ENCODE peak calls at places on chromosomes 1 and 21, in six cellular contexts. One of them, this sample, is unnamed.

GRCh38 chr1:2628933-2629626 is 3.7 kb downstream of the MMEL1 start:
- ATAC-seq in HepG2: peak; percentile 4
- ATAC-seq in GM12878: no peak
- ATAC-seq in A549: no peak
- ATAC-seq in K562: no peak
- ATAC-seq in upper lobe of left lung: no peak
- ATAC-seq in this sample: no peak

GRCh38 chr1:14441302-14441741 is 157.2 kb upstream of the KAZN start:
- ATAC-seq in K562: no peak
- ATAC-seq in GM12878: no peak
- ATAC-seq in A549: no peak
- ATAC-seq in HepG2: no peak
- ATAC-seq in upper lobe of left lung: peak; percentile 48
- ATAC-seq in this sample: no peak

GRCh38 chr1:191929383-191929782 is 228.9 kb upstream of the RGS18 start:
- ATAC-seq in K562: no peak
- ATAC-seq in GM12878: no peak
- ATAC-seq in HepG2: no peak
- ATAC-seq in upper lobe of left lung: no peak
- ATAC-seq in A549: no peak
- ATAC-seq in this sample: no peak

GRCh38 chr21:35375115-35375514 is 326.0 kb upstream of the RUNX1 start:
- ATAC-seq in A549: no peak
- ATAC-seq in GM12878: no peak
- ATAC-seq in HepG2: no peak
- ATAC-seq in K562: no peak
- ATAC-seq in upper lobe of left lung: no peak
- ATAC-seq in this sample: no peak

GRCh38 chr1:59994302-59995198 is 68.0 kb upstream of the CYP2J2 start:
- ATAC-seq in HepG2: no peak
- ATAC-seq in K562: no peak
- ATAC-seq in GM12878: no peak
- ATAC-seq in upper lobe of left lung: peak; percentile 68
- ATAC-seq in A549: no peak
- ATAC-seq in this sample: peak; percentile 68

GRCh38 chr1:63012339-63012738 is 228.4 kb downstream of the ATG4C start:
- ATAC-seq in upper lobe of left lung: no peak
- ATAC-seq in GM12878: no peak
- ATAC-seq in A549: no peak
- ATAC-seq in HepG2: no peak
- ATAC-seq in K562: no peak
- ATAC-seq in this sample: peak; percentile 84

GRCh38 chr1:85240174-85240601 is 19.3 kb downstream of the C1orf52 start:
- ATAC-seq in A549: peak; percentile 54
- ATAC-seq in HepG2: peak; percentile 52
- ATAC-seq in K562: peak; percentile 73
- ATAC-seq in GM12878: peak; percentile 85
- ATAC-seq in upper lobe of left lung: no peak
- ATAC-seq in this sample: peak; percentile 22

GRCh38 chr1:216666431-216666830 is 56.8 kb downstream of the ESRRG start:
- ATAC-seq in A549: no peak
- ATAC-seq in HepG2: no peak
- ATAC-seq in K562: no peak
- ATAC-seq in GM12878: no peak
- ATAC-seq in upper lobe of left lung: no peak
- ATAC-seq in this sample: no peak

GRCh38 chr1:218886472-218886871 is 287.2 kb upstream of the LYPLAL1 start:
- ATAC-seq in K562: no peak
- ATAC-seq in A549: no peak
- ATAC-seq in upper lobe of left lung: no peak
- ATAC-seq in GM12878: no peak
- ATAC-seq in HepG2: no peak
- ATAC-seq in this sample: no peak

GRCh38 chr1:173887627-173888026 is 19.4 kb downstream of the ZBTB37 start:
- ATAC-seq in K562: no peak
- ATAC-seq in A549: no peak
- ATAC-seq in upper lobe of left lung: no peak
- ATAC-seq in GM12878: no peak
- ATAC-seq in HepG2: no peak
- ATAC-seq in this sample: no peak

GRCh38 chr21:42389449-42389835 is 6.4 kb downstream of the TMPRSS3 start:
- ATAC-seq in A549: no peak
- ATAC-seq in HepG2: peak; percentile 80
- ATAC-seq in GM12878: no peak
- ATAC-seq in upper lobe of left lung: peak; percentile 32
- ATAC-seq in K562: peak; percentile 32
- ATAC-seq in this sample: no peak

GRCh38 chr1:212218911-212219310 is 66.3 kb upstream of the PPP2R5A start:
- ATAC-seq in upper lobe of left lung: no peak
- ATAC-seq in K562: no peak
- ATAC-seq in A549: no peak
- ATAC-seq in GM12878: peak; percentile 97
- ATAC-seq in HepG2: no peak
- ATAC-seq in this sample: no peak

GRCh38 chr1:162733336-162733590 is 57.2 kb upstream of the HSD17B7 start:
- ATAC-seq in upper lobe of left lung: no peak
- ATAC-seq in GM12878: no peak
- ATAC-seq in A549: no peak
- ATAC-seq in HepG2: no peak
- ATAC-seq in K562: no peak
- ATAC-seq in this sample: no peak

GRCh38 chr1:16165548-16165947 is 9.7 kb upstream of the EPHA2 start:
- ATAC-seq in K562: no peak
- ATAC-seq in GM12878: no peak
- ATAC-seq in A549: no peak
- ATAC-seq in HepG2: peak; percentile 60
- ATAC-seq in upper lobe of left lung: no peak
- ATAC-seq in this sample: no peak

GRCh38 chr1:10755977-10756521 is 40.4 kb downstream of the CASZ1 start:
- ATAC-seq in A549: no peak
- ATAC-seq in HepG2: peak; percentile 43
- ATAC-seq in K562: peak; percentile 82
- ATAC-seq in GM12878: peak; percentile 91
- ATAC-seq in upper lobe of left lung: peak; percentile 78
- ATAC-seq in this sample: peak; percentile 63

GRCh38 chr1:31905681-31906080 is 32.5 kb downstream of the PTP4A2 start:
- ATAC-seq in upper lobe of left lung: no peak
- ATAC-seq in HepG2: no peak
- ATAC-seq in K562: peak; percentile 60
- ATAC-seq in A549: no peak
- ATAC-seq in GM12878: peak; percentile 19
- ATAC-seq in this sample: no peak

GRCh38 chr1:109636201-109636952 is 16.7 kb downstream of the AMPD2 start:
- ATAC-seq in upper lobe of left lung: no peak
- ATAC-seq in K562: no peak
- ATAC-seq in GM12878: no peak
- ATAC-seq in A549: peak; percentile 35
- ATAC-seq in HepG2: peak; percentile 35
- ATAC-seq in this sample: peak; percentile 57

GRCh38 chr1:7703321-7704213 is 67.5 kb upstream of the VAMP3 start:
- ATAC-seq in HepG2: peak; percentile 36
- ATAC-seq in K562: peak; percentile 59
- ATAC-seq in GM12878: no peak
- ATAC-seq in A549: peak; percentile 26
- ATAC-seq in upper lobe of left lung: no peak
- ATAC-seq in this sample: peak; percentile 2

GRCh38 chr1:55374801-55375616 is 159.8 kb upstream of the USP24 start:
- ATAC-seq in GM12878: peak; percentile 14
- ATAC-seq in upper lobe of left lung: no peak
- ATAC-seq in A549: no peak
- ATAC-seq in HepG2: no peak
- ATAC-seq in K562: no peak
- ATAC-seq in this sample: peak; percentile 76

GRCh38 chr1:224234017-224234416 is 51.0 kb downstream of the DEGS1 start:
- ATAC-seq in A549: no peak
- ATAC-seq in upper lobe of left lung: no peak
- ATAC-seq in HepG2: no peak
- ATAC-seq in K562: no peak
- ATAC-seq in GM12878: no peak
- ATAC-seq in this sample: no peak

GRCh38 chr1:162670928-162671663 is 38.8 kb downstream of the DDR2 start:
- ATAC-seq in HepG2: no peak
- ATAC-seq in K562: peak; percentile 29
- ATAC-seq in upper lobe of left lung: peak; percentile 55
- ATAC-seq in GM12878: no peak
- ATAC-seq in A549: peak; percentile 41
- ATAC-seq in this sample: peak; percentile 84

GRCh38 chr1:226457307-226457712 is 49.4 kb upstream of the PARP1 start:
- ATAC-seq in A549: no peak
- ATAC-seq in GM12878: no peak
- ATAC-seq in HepG2: no peak
- ATAC-seq in upper lobe of left lung: no peak
- ATAC-seq in K562: peak; percentile 90
- ATAC-seq in this sample: no peak

GRCh38 chr1:73868824-73869223 is 329.2 kb downstream of the LRRIQ3 start:
- ATAC-seq in HepG2: no peak
- ATAC-seq in GM12878: no peak
- ATAC-seq in A549: no peak
- ATAC-seq in upper lobe of left lung: no peak
- ATAC-seq in K562: no peak
- ATAC-seq in this sample: no peak
- TF ChIP-seq EP300 in HepG2: no peak
- TF ChIP-seq EP300 in GM12878: no peak
- TF ChIP-seq EP300 in A549: no peak
- TF ChIP-seq EP300 in upper lobe of left lung: no peak
- TF ChIP-seq EP300 in K562: no peak
- TF ChIP-seq EP300 in this sample: no peak

GRCh38 chr1:234611799-234612351 is 1.9 kb upstream of the IRF2BP2 start:
- ATAC-seq in GM12878: peak; percentile 16
- ATAC-seq in A549: no peak
- ATAC-seq in HepG2: peak; percentile 27
- ATAC-seq in K562: no peak
- ATAC-seq in upper lobe of left lung: peak; percentile 7
- ATAC-seq in this sample: no peak

GRCh38 chr1:234611153-234611798 is 1.3 kb upstream of the IRF2BP2 start:
- ATAC-seq in HepG2: peak; percentile 61
- ATAC-seq in A549: peak; percentile 31
- ATAC-seq in upper lobe of left lung: peak; percentile 72
- ATAC-seq in K562: no peak
- ATAC-seq in GM12878: peak; percentile 37
- ATAC-seq in this sample: peak; percentile 14

GRCh38 chr1:234613992-234614584 is 4.1 kb upstream of the IRF2BP2 start:
- ATAC-seq in K562: no peak
- ATAC-seq in upper lobe of left lung: no peak
- ATAC-seq in A549: no peak
- ATAC-seq in HepG2: no peak
- ATAC-seq in GM12878: no peak
- ATAC-seq in this sample: no peak

GRCh38 chr1:234613128-234613875 is 3.3 kb upstream of the IRF2BP2 start:
- ATAC-seq in K562: peak; percentile 7
- ATAC-seq in GM12878: no peak
- ATAC-seq in A549: no peak
- ATAC-seq in upper lobe of left lung: no peak
- ATAC-seq in HepG2: no peak
- ATAC-seq in this sample: no peak

DNA sequence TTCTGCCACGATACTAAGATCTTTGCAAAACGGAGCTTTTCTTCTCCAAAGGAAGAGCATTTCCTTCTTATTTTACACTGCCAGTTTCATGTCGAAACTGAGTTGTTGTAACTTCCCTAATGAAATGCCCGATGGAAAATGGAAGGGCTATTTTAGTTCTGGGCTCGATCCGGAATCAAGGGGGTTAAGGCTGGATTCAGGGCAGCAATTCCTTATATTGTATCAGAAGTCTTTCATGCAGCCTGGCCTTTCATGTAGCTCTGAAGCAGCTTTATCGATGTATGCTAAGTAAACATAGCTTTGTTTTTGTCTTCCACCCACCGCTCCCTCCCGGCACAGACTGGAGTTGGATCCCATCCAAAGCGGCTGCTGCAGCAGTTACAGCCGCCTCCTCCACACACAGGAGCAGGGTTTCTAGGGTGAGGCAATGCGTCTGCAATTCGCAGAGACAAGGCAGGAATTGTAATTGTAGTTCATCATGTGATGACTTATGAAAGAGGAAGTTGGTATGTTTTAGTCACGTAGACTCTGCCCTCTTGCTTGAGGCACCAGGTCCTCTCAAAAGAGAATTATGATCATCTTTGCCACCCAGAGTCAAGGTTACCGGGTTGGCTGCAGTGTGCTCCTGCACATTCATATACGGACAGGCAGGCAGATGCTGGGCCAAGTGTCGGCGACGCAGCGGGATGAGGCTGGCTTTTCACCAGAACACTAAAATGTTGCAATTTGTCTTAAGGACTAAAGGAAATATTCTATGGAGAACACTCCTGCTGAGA is 2.6 kb upstream of the IRF2BP2 start:
- ATAC-seq in upper lobe of left lung: peak; percentile 77
- ATAC-seq in GM12878: peak; percentile 48
- ATAC-seq in K562: peak; percentile 72
- ATAC-seq in A549: peak; percentile 42
- ATAC-seq in HepG2: peak; percentile 59
- ATAC-seq in this sample: peak; percentile 40
- TF ChIP-seq EP300 in upper lobe of left lung: no peak
- TF ChIP-seq EP300 in GM12878: peak; percentile 93
- TF ChIP-seq EP300 in K562: peak; percentile 99
- TF ChIP-seq EP300 in A549: peak; percentile 99
- TF ChIP-seq EP300 in HepG2: peak; percentile 99
- TF ChIP-seq EP300 in this sample: no peak

GRCh38 chr1:43861337-43861736 is 72.3 kb upstream of the ARTN start:
- ATAC-seq in A549: no peak
- ATAC-seq in upper lobe of left lung: no peak
- ATAC-seq in HepG2: no peak
- ATAC-seq in K562: no peak
- ATAC-seq in GM12878: no peak
- ATAC-seq in this sample: no peak
- TF ChIP-seq EP300 in A549: no peak
- TF ChIP-seq EP300 in upper lobe of left lung: no peak
- TF ChIP-seq EP300 in HepG2: no peak
- TF ChIP-seq EP300 in K562: no peak
- TF ChIP-seq EP300 in GM12878: no peak
- TF ChIP-seq EP300 in this sample: no peak

DNA sequence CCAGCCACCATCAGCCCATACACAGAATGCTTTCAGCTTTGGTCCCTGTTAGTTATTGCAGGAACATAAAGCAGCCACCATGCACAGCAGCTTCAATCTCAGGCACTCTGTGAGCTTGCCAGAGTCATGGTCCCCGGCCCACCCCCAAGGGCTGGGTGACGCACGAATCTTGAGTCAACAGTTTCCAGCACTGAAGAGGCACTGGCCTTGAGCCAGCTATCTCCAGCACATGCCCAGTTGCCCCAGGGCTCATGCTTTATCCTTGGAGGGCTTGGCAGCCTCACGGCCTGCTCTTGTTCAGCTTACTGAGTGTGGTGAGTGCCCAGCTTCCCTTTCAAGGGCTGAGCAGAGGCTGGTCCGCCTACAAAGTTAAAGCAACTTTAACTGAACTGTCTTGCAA is 200.7 kb upstream of the RAB4A start:
- ATAC-seq in HepG2: no peak
- ATAC-seq in K562: no peak
- ATAC-seq in upper lobe of left lung: peak; percentile 89
- ATAC-seq in A549: peak; percentile 92
- ATAC-seq in GM12878: no peak
- ATAC-seq in this sample: peak; percentile 77
- TF ChIP-seq EP300 in HepG2: no peak
- TF ChIP-seq EP300 in K562: no peak
- TF ChIP-seq EP300 in upper lobe of left lung: no peak
- TF ChIP-seq EP300 in A549: peak; percentile 49
- TF ChIP-seq EP300 in GM12878: no peak
- TF ChIP-seq EP300 in this sample: no peak

This sample was measured in gastroesophageal sphincter.